ENCODE peak calls at places on chromosomes 13 and 19, in four cellular contexts. T, K, U and G are unnamed samples.

GRCh38 chr19:6343462-6343861 is 10.1 kb upstream of the ACER1 start:
- DNase-seq in T (no peak), K (no peak), U (no peak), G (no peak)

GRCh38 chr19:43437712-43438111 is 23.0 kb downstream of the TEX101 start:
- DNase-seq in T (no peak), K (no peak), U (no peak), G (no peak)

GRCh38 chr19:5214371-5214770 is 126.2 kb downstream of the PTPRS start:
- DNase-seq in T (no peak), K (no peak), U (no peak), G (no peak)

GRCh38 chr13:50527612-50528509 is 315.6 kb downstream of the DLEU7 start:
- DNase-seq in T (no peak), K (no peak), U (no peak), G (no peak)

GRCh38 chr19:55070755-55071502 is 4.7 kb upstream of the EPS8L1 start:
- DNase-seq in T (no peak), K (no peak), U (no peak), G (no peak)

GRCh38 chr13:58397596-58398387 is 766.2 kb downstream of the PCDH17 start:
- DNase-seq in T (peak), K (no peak), U (no peak), G (no peak)

GRCh38 chr13:99873832-99874430 is 97.6 kb downstream of the ZIC5 start:
- DNase-seq in T (no peak), K (no peak), U (no peak), G (no peak)

GRCh38 chr19:8366121-8366581 is 2.2 kb downstream of the ANGPTL4 start:
- DNase-seq in T (no peak), K (no peak), U (no peak), G (no peak)

GRCh38 chr13:50809133-50810090 is 34.1 kb downstream of the DLEU7 start:
- DNase-seq in T (no peak), K (no peak), U (no peak), G (no peak)

GRCh38 chr19:30733826-30734550 is 361.8 kb downstream of the ZNF536 start:
- DNase-seq in T (peak), K (no peak), U (no peak), G (no peak)

DNA sequence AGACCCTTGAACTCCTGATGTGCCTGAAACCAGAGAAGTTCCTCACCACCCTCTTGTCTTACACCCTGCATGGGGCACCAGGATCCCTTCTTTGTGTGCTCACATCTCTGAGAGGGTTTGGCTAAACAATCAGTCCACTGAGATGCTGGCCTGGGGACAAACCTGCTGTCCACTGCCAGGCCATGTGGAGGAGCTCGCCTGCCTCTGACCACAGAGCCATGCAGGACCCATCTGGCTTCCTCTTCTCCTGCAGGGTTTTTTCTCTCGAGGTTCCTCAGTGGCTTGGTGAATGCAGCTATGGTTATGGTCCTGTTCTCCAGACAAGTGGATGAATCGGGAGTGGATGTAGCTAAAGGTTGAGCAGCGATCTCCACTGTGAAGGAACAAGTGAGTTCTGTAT is 49.1 kb upstream of the MEDAG start:
- DNase-seq in T (no peak), K (no peak), U (no peak), G (no peak)
- TF ChIP-seq CTCF in T (no peak), K (no peak), U (no peak), G (no peak)

DNA sequence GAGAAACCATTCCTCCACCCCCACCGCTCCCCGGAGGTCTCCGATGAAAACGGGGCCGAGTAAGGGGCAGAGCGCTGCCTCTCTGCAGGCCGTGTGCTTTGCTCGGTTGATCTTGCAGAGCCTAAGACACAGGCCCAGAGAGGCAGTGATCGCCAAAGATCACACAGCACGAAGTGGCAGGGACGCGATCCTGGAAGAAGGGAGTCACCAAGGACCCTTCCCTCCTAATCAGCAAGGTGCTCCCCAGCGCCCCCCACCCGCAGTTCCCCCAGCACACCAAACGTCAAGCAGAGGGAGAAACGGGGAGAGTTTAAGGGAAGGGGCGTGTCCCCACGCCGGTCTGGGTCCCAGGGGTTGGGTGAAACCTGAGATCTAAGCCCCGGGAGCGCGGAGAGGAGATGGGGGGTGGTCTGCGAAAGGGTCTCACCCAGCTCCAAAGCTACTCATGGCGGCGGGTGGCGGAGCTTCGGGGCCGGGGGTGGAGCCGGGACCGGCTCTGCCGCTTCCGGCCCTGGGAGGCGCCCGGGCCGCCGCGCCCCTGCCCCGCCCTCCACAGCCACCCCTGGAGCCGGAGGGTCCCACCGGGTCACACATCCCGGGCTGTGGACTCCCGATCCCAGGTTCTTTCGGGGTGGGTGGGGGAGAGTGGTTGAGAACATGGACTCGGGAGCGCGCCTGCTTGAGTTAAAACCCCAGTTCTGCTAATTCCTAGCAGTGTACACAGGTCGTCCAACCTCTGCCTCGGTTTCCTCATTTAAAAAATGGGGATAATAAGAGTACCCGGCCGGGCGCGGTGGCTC is at the start of gene EML2:
- DNase-seq in T (peak), K (peak), U (peak), G (peak)
- TF ChIP-seq CTCF in T (peak), K (peak), U (peak), G (no peak)

GRCh38 chr19:41990615-41991014 is 3.4 kb downstream of the ATP1A3 start:
- DNase-seq in T (no peak), K (no peak), U (no peak), G (no peak)

GRCh38 chr19:41990028-41990427 is 4.0 kb downstream of the ATP1A3 start:
- DNase-seq in T (no peak), K (no peak), U (no peak), G (no peak)

GRCh38 chr19:41987141-41987860 is 6.7 kb downstream of the ATP1A3 start:
- DNase-seq in T (no peak), K (no peak), U (no peak), G (no peak)

GRCh38 chr19:41991025-41991424 is 3.0 kb downstream of the ATP1A3 start:
- DNase-seq in T (peak), K (no peak), U (no peak), G (no peak)

GRCh38 chr19:41988947-41989346 is 5.1 kb downstream of the ATP1A3 start:
- DNase-seq in T (no peak), K (no peak), U (no peak), G (no peak)
- TF ChIP-seq CTCF in T (no peak), K (no peak), U (no peak), G (no peak)

DNA sequence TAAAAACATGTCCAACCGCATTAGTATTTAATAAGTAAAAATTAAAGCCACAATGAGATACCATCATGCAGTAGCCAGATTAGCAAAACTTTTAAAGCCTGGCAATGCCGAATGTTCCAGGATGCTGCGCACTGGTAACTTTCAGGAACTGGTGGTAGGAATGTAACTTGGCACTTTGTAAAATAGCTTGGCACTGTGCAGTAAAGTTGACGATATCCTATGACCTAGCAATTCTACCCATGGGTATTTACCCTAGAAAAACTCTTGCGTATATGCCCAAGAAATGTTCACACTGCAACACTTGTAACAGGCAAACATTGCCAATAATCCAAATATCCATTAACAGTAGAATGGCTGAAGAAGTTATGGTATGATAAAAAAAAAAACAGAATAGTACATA is 97.7 kb downstream of the SPACA7 start:
- DNase-seq in T (no peak), K (no peak), U (no peak), G (no peak)
- TF ChIP-seq CTCF in T (no peak), K (no peak), U (no peak), G (no peak)